ENCODE peak calls at places on chromosomes 12 and 14, in nine cellular contexts. S is fibroblast of lung; G is IMR-90; P is esophagus squamous epithelium; Q is OCI-LY7; J is CD8-positive, alpha-beta T cell; D is uterus; F is A549; Y is colonic mucosa. E is an unnamed sample.
A peak's percentile ranks its signal among the peaks of the same experiment; 100 is the strongest.

GRCh38 chr14:101518611-101519048 is 42.7 kb upstream of the DIO3 start:
- DNase-seq in D (peak; percentile 57), J (no peak), Q (no peak), Y (peak; percentile 28), F (no peak), P (no peak), G (no peak), S (no peak), E (peak; percentile 68)

GRCh38 chr12:128637616-128638606 is 185.8 kb downstream of the SLC15A4 start:
- DNase-seq in G (no peak), F (no peak), P (no peak), Y (no peak), D (no peak), J (no peak), Q (no peak), S (no peak), E (no peak)

GRCh38 chr12:79938843-79939242 is 3.9 kb upstream of the PPP1R12A start:
- DNase-seq in G (no peak), D (no peak), P (no peak), S (no peak), Q (no peak), F (no peak), Y (no peak), J (no peak), E (no peak)

GRCh38 chr14:56524971-56525677 is 54.5 kb upstream of the TMEM260 start:
- DNase-seq in P (no peak), D (no peak), Y (no peak), G (no peak), Q (no peak), J (no peak), S (no peak), F (no peak), E (no peak)

GRCh38 chr14:99552572-99553216 is 51.3 kb downstream of the CCDC85C start:
- DNase-seq in G (no peak), Y (peak; percentile 87), S (no peak), P (no peak), J (no peak), Q (no peak), D (no peak), F (no peak), E (no peak)

GRCh38 chr12:81942588-81942987 is 183.4 kb upstream of the PPFIA2 start:
- DNase-seq in P (no peak), J (no peak), Y (no peak), G (no peak), Q (no peak), F (no peak), S (no peak), D (no peak), E (no peak)

GRCh38 chr14:78959674-78960264 is 789.6 kb downstream of the NRXN3 start:
- DNase-seq in Y (peak; percentile 68), D (peak; percentile 74), Q (peak; percentile 43), F (peak; percentile 61), J (peak; percentile 20), P (no peak), S (peak; percentile 76), G (peak; percentile 82), E (peak; percentile 81)

GRCh38 chr12:114444422-114445279 is 38.7 kb upstream of the TBX5 start:
- DNase-seq in P (no peak), Q (no peak), D (no peak), S (no peak), Y (no peak), J (no peak), F (no peak), G (no peak), E (no peak)

DNA sequence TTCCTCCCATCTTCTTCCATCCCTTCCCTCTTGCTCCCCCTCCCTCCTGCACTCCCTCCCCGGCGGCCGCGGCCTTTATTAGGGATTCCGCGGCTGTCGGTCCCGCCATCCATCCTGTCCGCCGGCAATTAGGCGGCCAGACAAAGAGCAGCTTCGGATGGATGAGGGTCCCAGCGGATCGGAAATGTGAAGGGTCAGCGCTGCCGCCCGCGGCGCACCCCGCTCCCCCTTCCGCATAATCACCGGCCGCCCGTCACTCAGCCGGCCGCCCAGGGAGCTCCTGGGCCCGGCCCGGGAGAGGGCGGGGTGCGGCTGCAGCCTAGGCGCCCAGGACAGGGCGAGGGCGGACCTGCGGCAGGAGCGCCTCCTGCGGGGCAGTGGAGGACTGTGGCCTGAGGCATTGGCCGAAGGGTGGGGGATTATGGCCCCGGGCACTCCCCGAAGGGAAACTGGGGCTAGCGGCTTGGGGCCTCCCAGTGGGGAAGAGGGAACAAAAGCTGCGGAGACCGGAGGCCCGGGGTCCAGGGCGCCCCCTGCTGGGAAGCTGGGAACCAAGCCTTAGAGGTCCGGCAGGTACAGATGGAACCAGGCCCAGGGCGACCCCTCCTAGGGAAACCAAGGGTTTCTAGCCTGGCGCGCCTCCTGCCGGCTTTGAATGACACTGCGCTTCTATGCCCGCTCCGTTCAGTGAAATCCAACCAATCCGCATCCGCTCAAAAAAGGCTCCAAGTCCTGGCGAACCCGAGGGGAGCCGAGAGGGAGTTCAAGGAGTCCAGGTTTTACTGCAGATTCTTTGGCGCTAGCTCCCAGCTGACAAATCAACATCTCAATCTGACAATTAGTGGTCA is 4.4 kb upstream of the DNAJC22 start:
- DNase-seq in Q (peak; percentile 93), Y (peak; percentile 90), P (no peak), G (peak; percentile 66), F (peak; percentile 95), S (peak; percentile 78), D (peak; percentile 73), J (peak; percentile 74), E (peak; percentile 40)
- TF ChIP-seq CTCF in Q (peak; percentile 99), Y (peak; percentile 85), P (peak; percentile 77), G (peak; percentile 69), F (peak; percentile 98), S (peak; percentile 73), D (peak; percentile 81), J (peak; percentile 88), E (peak; percentile 83)

GRCh38 chr12:47783821-47784819 is 11.1 kb downstream of the SLC48A1 start:
- DNase-seq in J (no peak), G (no peak), D (no peak), F (no peak), Y (no peak), Q (no peak), S (no peak), P (no peak), E (no peak)
- H3K27ac ChIP-seq in J (no peak overlapping the region), G (no peak overlapping the region), D (no peak overlapping the region), F (no peak overlapping the region), Y (no peak overlapping the region), Q (no peak overlapping the region), S (no peak overlapping the region), P (peak overlapping the region; percentile 74), E (peak overlapping the region; percentile 86)

GRCh38 chr12:49838973-49839633 is 3.8 kb downstream of the BCDIN3D start:
- DNase-seq in G (peak; percentile 35), S (peak; percentile 60), Q (peak; percentile 72), P (no peak), F (peak; percentile 58), D (no peak), J (peak; percentile 37), Y (no peak), E (no peak)
- TF ChIP-seq CTCF in G (peak; percentile 70), S (peak; percentile 68), Q (peak; percentile 94), P (peak; percentile 67), F (peak; percentile 78), D (peak; percentile 17), J (peak; percentile 76), Y (peak; percentile 54), E (peak; percentile 77)

GRCh38 chr12:10362828-10363664 is 26.8 kb downstream of the KLRK1 start:
- DNase-seq in G (no peak), Q (no peak), S (no peak), Y (no peak), F (no peak), D (no peak), P (no peak), J (no peak), E (no peak)

GRCh38 chr12:10361084-10361483 is 28.8 kb downstream of the KLRK1 start:
- DNase-seq in P (no peak), Y (no peak), Q (no peak), S (no peak), D (no peak), F (no peak), J (no peak), G (no peak), E (no peak)

GRCh38 chr12:10363665-10363921 is 26.2 kb downstream of the KLRK1 start:
- DNase-seq in Y (no peak), G (no peak), Q (no peak), J (no peak), S (no peak), F (no peak), P (no peak), D (no peak), E (no peak)

GRCh38 chr12:10361622-10362021 is 28.2 kb downstream of the KLRK1 start:
- DNase-seq in Y (no peak), D (no peak), Q (no peak), F (no peak), G (peak; percentile 78), S (peak; percentile 72), P (no peak), J (no peak), E (no peak)

GRCh38 chr12:10362325-10362724 is 27.5 kb downstream of the KLRK1 start:
- DNase-seq in D (no peak), P (no peak), G (no peak), S (no peak), Q (no peak), Y (no peak), J (no peak), F (no peak), E (no peak)
- H3K27ac ChIP-seq in D (peak overlapping the region; percentile 98), P (peak overlapping the region; percentile 90), G (no peak overlapping the region), S (no peak overlapping the region), Q (peak overlapping the region; percentile 84), Y (peak overlapping the region; percentile 85), J (no peak overlapping the region), F (no peak overlapping the region), E (peak overlapping the region; percentile 91)

GRCh38 chr14:22163051-22163450 is 426.0 kb downstream of the DAD1 start:
- DNase-seq in S (peak; percentile 42), D (no peak), P (no peak), F (no peak), G (peak; percentile 45), Q (peak; percentile 12), J (no peak), Y (no peak), E (no peak)
- TF ChIP-seq CTCF in S (peak; percentile 26), D (no peak), P (peak; percentile 11), F (no peak), G (peak; percentile 55), Q (peak; percentile 72), J (no peak), Y (peak; percentile 16), E (no peak)

GRCh38 chr12:55025508-55025907 is 5.7 kb downstream of the NEUROD4 start:
- DNase-seq in Y (no peak), P (no peak), G (no peak), D (no peak), S (no peak), Q (no peak), J (no peak), F (no peak), E (no peak)
- H3K27ac ChIP-seq in Y (no peak overlapping the region), P (no peak overlapping the region), G (no peak overlapping the region), D (no peak overlapping the region), S (no peak overlapping the region), Q (no peak overlapping the region), J (no peak overlapping the region), F (no peak overlapping the region), E (no peak overlapping the region)

DNA sequence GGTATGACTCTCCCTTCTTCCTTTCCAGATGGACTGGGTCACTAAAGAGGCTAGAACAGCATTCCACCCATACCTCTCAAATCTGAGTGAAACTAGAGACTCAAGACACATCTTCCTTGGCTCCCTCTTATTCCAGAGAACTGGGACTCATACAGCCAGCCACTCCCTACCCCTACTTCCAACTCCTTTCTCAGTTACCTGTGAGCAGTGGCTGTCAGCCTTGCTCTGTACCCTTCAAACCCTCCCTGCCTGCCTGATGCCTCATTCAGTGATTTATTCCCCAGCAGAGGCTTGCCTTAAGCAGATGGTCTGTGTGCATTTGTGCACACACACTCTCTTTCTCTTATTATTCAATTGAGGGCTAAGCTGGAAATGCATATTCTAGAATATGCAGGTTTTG is 14.6 kb downstream of the GPR84 start:
- DNase-seq in P (no peak), Y (no peak), F (no peak), G (no peak), J (no peak), S (no peak), Q (no peak), D (no peak), E (no peak)
- TF ChIP-seq CTCF in P (no peak), Y (no peak), F (no peak), G (no peak), J (no peak), S (no peak), Q (no peak), D (no peak), E (no peak)

E was measured in tibial nerve.